ENCODE peak calls at places on chromosome 13, in five cellular contexts. S is left lung, W is tibial artery, M is WTC11, Z is Calu3. P is an unnamed sample.

GRCh38 chr13:45872574-45872973 is 21.0 kb upstream of the SIAH3 start:
- DNase-seq in S (no peak), W (no peak), M (no peak), Z (no peak), P (no peak)

GRCh38 chr13:27955192-27955591 is 13.9 kb downstream of the CDX2 start:
- DNase-seq in S (no peak), W (no peak), M (no peak), Z (no peak), P (no peak)

GRCh38 chr13:101751488-101751887 is 299.0 kb downstream of the ITGBL1 start:
- DNase-seq in S (no peak), W (no peak), M (no peak), Z (peak), P (no peak)

GRCh38 chr13:24459234-24459633 is 53.3 kb downstream of the PARP4 start:
- DNase-seq in S (no peak), W (no peak), M (no peak), Z (no peak), P (no peak)

GRCh38 chr13:49443327-49443688 is 556 bp downstream of the CAB39L start:
- DNase-seq in S (no peak), W (no peak), M (no peak), Z (peak), P (no peak)

GRCh38 chr13:86464193-86464592 is 665.0 kb upstream of the SLITRK6 start:
- DNase-seq in S (no peak), W (no peak), M (no peak), Z (no peak), P (no peak)

GRCh38 chr13:113157206-113157928 is 1.1 kb upstream of the PROZ start:
- DNase-seq in S (no peak), W (no peak), M (no peak), Z (no peak), P (no peak)

GRCh38 chr13:75489502-75490263 is 7.7 kb upstream of the TBC1D4 start:
- DNase-seq in S (peak), W (no peak), M (no peak), Z (peak), P (no peak)

GRCh38 chr13:99080131-99080530 is 102.3 kb upstream of the DOCK9 start:
- DNase-seq in S (no peak), W (no peak), M (no peak), Z (no peak), P (no peak)

GRCh38 chr13:84870190-84870589 is 929.0 kb downstream of the SLITRK6 start:
- DNase-seq in S (no peak), W (no peak), M (peak), Z (no peak), P (no peak)

GRCh38 chr13:50457430-50458393 is 385.8 kb downstream of the DLEU7 start:
- DNase-seq in S (no peak), W (no peak), M (no peak), Z (no peak), P (no peak)

GRCh38 chr13:50081106-50081898 is 66.1 kb downstream of the KCNRG start:
- DNase-seq in S (peak), W (peak), M (peak), Z (peak), P (peak)

GRCh38 chr13:33606692-33607091 is 211.3 kb upstream of the RFC3 start:
- DNase-seq in S (no peak), W (no peak), M (peak), Z (no peak), P (no peak)

GRCh38 chr13:77533875-77534788 is 1.4 kb upstream of the SCEL start:
- DNase-seq in S (no peak), W (no peak), M (no peak), Z (no peak), P (no peak)

GRCh38 chr13:45604892-45605291 is 10.6 kb downstream of the ERICH6B start:
- DNase-seq in S (no peak), W (no peak), M (peak), Z (no peak), P (no peak)

GRCh38 chr13:49246850-49247721 is 639 bp upstream of the CDADC1 start:
- DNase-seq in S (no peak), W (no peak), M (no peak), Z (no peak), P (no peak)

GRCh38 chr13:77915676-77916075 is 3.0 kb downstream of the EDNRB start:
- DNase-seq in S (no peak), W (no peak), M (no peak), Z (no peak), P (no peak)

GRCh38 chr13:39862891-39863290 is 207.4 kb downstream of the COG6 start:
- DNase-seq in S (no peak), W (no peak), M (no peak), Z (no peak), P (no peak)

GRCh38 chr13:84121456-84121855 is 239.2 kb upstream of the SLITRK1 start:
- DNase-seq in S (no peak), W (no peak), M (no peak), Z (no peak), P (no peak)

GRCh38 chr13:29481603-29482002 is 113.9 kb downstream of the SLC7A1 start:
- DNase-seq in S (no peak), W (no peak), M (no peak), Z (no peak), P (no peak)

GRCh38 chr13:75452564-75452963 is 29.4 kb downstream of the TBC1D4 start:
- DNase-seq in S (no peak), W (no peak), M (no peak), Z (no peak), P (no peak)

GRCh38 chr13:51804295-51805172 is 571 bp upstream of the DHRS12 start:
- DNase-seq in S (no peak), W (no peak), M (no peak), Z (no peak), P (no peak)

GRCh38 chr13:36067619-36068456 is 63.3 kb downstream of the DCLK1 start:
- DNase-seq in S (no peak), W (no peak), M (no peak), Z (no peak), P (no peak)

GRCh38 chr13:93552596-93552995 is 326.0 kb downstream of the GPC6 start:
- DNase-seq in S (no peak), W (no peak), M (no peak), Z (no peak), P (no peak)

GRCh38 chr13:33087091-33087490 is 70.9 kb downstream of the KL start:
- DNase-seq in S (no peak), W (no peak), M (no peak), Z (no peak), P (no peak)

GRCh38 chr13:106498158-106498557 is 37.3 kb downstream of the EFNB2 start:
- DNase-seq in S (no peak), W (no peak), M (no peak), Z (no peak), P (no peak)

GRCh38 chr13:44231786-44232516 is 141.7 kb upstream of the SERP2 start:
- DNase-seq in S (peak), W (peak), M (peak), Z (peak), P (no peak)
- TF ChIP-seq CTCF in S (no peak), W (peak), M (no peak), Z (no peak), P (no peak)

GRCh38 chr13:110706570-110707378 is 858 bp upstream of the CARS2 start:
- DNase-seq in S (no peak), W (no peak), M (no peak), Z (no peak), P (no peak)
- TF ChIP-seq CTCF in S (no peak), W (no peak), M (no peak), Z (no peak), P (no peak)

GRCh38 chr13:43894438-43894837 is 14.7 kb downstream of the LACC1 start:
- DNase-seq in S (no peak), W (no peak), M (no peak), Z (no peak), P (no peak)
- TF ChIP-seq CTCF in S (no peak), W (no peak), M (no peak), Z (no peak), P (peak)

GRCh38 chr13:26075498-26075897 is 23.7 kb upstream of the SHISA2 start:
- DNase-seq in S (no peak), W (no peak), M (no peak), Z (no peak), P (no peak)
- TF ChIP-seq CTCF in S (no peak), W (no peak), M (no peak), Z (no peak), P (no peak)

P was measured in endothelial cell.